ENCODE peak calls at places on chromosomes 1 and 21, in eight cellular contexts. One of them, this sample, is unnamed.

GRCh38 chr1:37391181-37391949 is 83.0 kb upstream of the ZC3H12A start:
- DNase-seq in NCI-H2171 treated with DMSO at 0.1 percent for 48 hours: peak
- DNase-seq in colonic mucosa: no peak
- DNase-seq in NCI-H1417: peak
- DNase-seq in NB4: peak
- DNase-seq in nephron progenitor cell: no peak
- DNase-seq in NCI-H1930: peak
- DNase-seq in CD8-positive, alpha-beta T cell: no peak
- DNase-seq in this sample: peak

GRCh38 chr1:64864018-64864945 is 102.1 kb downstream of the JAK1 start:
- DNase-seq in NCI-H2171 treated with DMSO at 0.1 percent for 48 hours: no peak
- DNase-seq in colonic mucosa: peak
- DNase-seq in NCI-H1417: peak
- DNase-seq in NB4: peak
- DNase-seq in nephron progenitor cell: no peak
- DNase-seq in NCI-H1930: no peak
- DNase-seq in CD8-positive, alpha-beta T cell: peak
- DNase-seq in this sample: no peak

GRCh38 chr1:207890136-207890738 is 20.7 kb downstream of the CD34 start:
- DNase-seq in NCI-H2171 treated with DMSO at 0.1 percent for 48 hours: no peak
- DNase-seq in colonic mucosa: no peak
- DNase-seq in NCI-H1417: no peak
- DNase-seq in NB4: peak
- DNase-seq in nephron progenitor cell: no peak
- DNase-seq in NCI-H1930: no peak
- DNase-seq in CD8-positive, alpha-beta T cell: no peak
- DNase-seq in this sample: no peak

GRCh38 chr1:47487826-47488450 is 50.1 kb downstream of the FOXD2 start:
- DNase-seq in NCI-H2171 treated with DMSO at 0.1 percent for 48 hours: no peak
- DNase-seq in colonic mucosa: no peak
- DNase-seq in NCI-H1417: no peak
- DNase-seq in NB4: no peak
- DNase-seq in nephron progenitor cell: no peak
- DNase-seq in NCI-H1930: no peak
- DNase-seq in CD8-positive, alpha-beta T cell: no peak
- DNase-seq in this sample: no peak

GRCh38 chr21:44890338-44890931 is 16.9 kb upstream of the PTTG1IP start:
- DNase-seq in NCI-H2171 treated with DMSO at 0.1 percent for 48 hours: peak
- DNase-seq in colonic mucosa: no peak
- DNase-seq in NCI-H1417: peak
- DNase-seq in NB4: no peak
- DNase-seq in nephron progenitor cell: no peak
- DNase-seq in NCI-H1930: no peak
- DNase-seq in CD8-positive, alpha-beta T cell: no peak
- DNase-seq in this sample: peak

GRCh38 chr1:200279810-200280411 is 129.9 kb downstream of the ZNF281 start:
- DNase-seq in NCI-H2171 treated with DMSO at 0.1 percent for 48 hours: no peak
- DNase-seq in colonic mucosa: peak
- DNase-seq in NCI-H1417: peak
- DNase-seq in NB4: peak
- DNase-seq in nephron progenitor cell: peak
- DNase-seq in NCI-H1930: no peak
- DNase-seq in CD8-positive, alpha-beta T cell: no peak
- DNase-seq in this sample: peak

GRCh38 chr1:116347678-116348077 is 25.4 kb upstream of the ATP1A1 start:
- DNase-seq in NCI-H2171 treated with DMSO at 0.1 percent for 48 hours: no peak
- DNase-seq in colonic mucosa: no peak
- DNase-seq in NCI-H1417: no peak
- DNase-seq in NB4: no peak
- DNase-seq in nephron progenitor cell: no peak
- DNase-seq in NCI-H1930: no peak
- DNase-seq in CD8-positive, alpha-beta T cell: no peak
- DNase-seq in this sample: no peak

GRCh38 chr1:186498695-186499389 is 37.9 kb upstream of the PDC start:
- DNase-seq in NCI-H2171 treated with DMSO at 0.1 percent for 48 hours: no peak
- DNase-seq in colonic mucosa: no peak
- DNase-seq in NCI-H1417: no peak
- DNase-seq in NB4: no peak
- DNase-seq in nephron progenitor cell: no peak
- DNase-seq in NCI-H1930: no peak
- DNase-seq in CD8-positive, alpha-beta T cell: no peak
- DNase-seq in this sample: no peak

GRCh38 chr1:17274186-17275170 is 25.6 kb downstream of the PADI3 start:
- DNase-seq in NCI-H2171 treated with DMSO at 0.1 percent for 48 hours: no peak
- DNase-seq in colonic mucosa: peak
- DNase-seq in NCI-H1417: peak
- DNase-seq in NB4: peak
- DNase-seq in nephron progenitor cell: peak
- DNase-seq in NCI-H1930: no peak
- DNase-seq in CD8-positive, alpha-beta T cell: no peak
- DNase-seq in this sample: peak

GRCh38 chr1:152953761-152954160 is 6.8 kb downstream of the SPRR5 start:
- DNase-seq in NCI-H2171 treated with DMSO at 0.1 percent for 48 hours: no peak
- DNase-seq in colonic mucosa: no peak
- DNase-seq in NCI-H1417: no peak
- DNase-seq in NB4: no peak
- DNase-seq in nephron progenitor cell: no peak
- DNase-seq in NCI-H1930: no peak
- DNase-seq in CD8-positive, alpha-beta T cell: no peak
- DNase-seq in this sample: no peak

GRCh38 chr1:206856674-206857464 is 8.6 kb upstream of the IL20 start:
- DNase-seq in NCI-H2171 treated with DMSO at 0.1 percent for 48 hours: no peak
- DNase-seq in colonic mucosa: no peak
- DNase-seq in NCI-H1417: peak
- DNase-seq in NB4: no peak
- DNase-seq in nephron progenitor cell: no peak
- DNase-seq in NCI-H1930: no peak
- DNase-seq in CD8-positive, alpha-beta T cell: no peak
- DNase-seq in this sample: no peak

GRCh38 chr1:98034505-98034904 is 113.7 kb upstream of the DPYD start:
- DNase-seq in NCI-H2171 treated with DMSO at 0.1 percent for 48 hours: peak
- DNase-seq in colonic mucosa: no peak
- DNase-seq in NCI-H1417: peak
- DNase-seq in NB4: no peak
- DNase-seq in nephron progenitor cell: no peak
- DNase-seq in NCI-H1930: no peak
- DNase-seq in CD8-positive, alpha-beta T cell: no peak
- DNase-seq in this sample: no peak

GRCh38 chr1:2267862-2268261 is 39.7 kb downstream of the SKI start:
- DNase-seq in NCI-H2171 treated with DMSO at 0.1 percent for 48 hours: no peak
- DNase-seq in colonic mucosa: no peak
- DNase-seq in NCI-H1417: no peak
- DNase-seq in NB4: no peak
- DNase-seq in nephron progenitor cell: no peak
- DNase-seq in NCI-H1930: no peak
- DNase-seq in CD8-positive, alpha-beta T cell: no peak
- DNase-seq in this sample: no peak

GRCh38 chr1:15402809-15403450 is 6.8 kb upstream of the EFHD2 start:
- DNase-seq in NCI-H2171 treated with DMSO at 0.1 percent for 48 hours: no peak
- DNase-seq in colonic mucosa: no peak
- DNase-seq in NCI-H1417: no peak
- DNase-seq in NB4: no peak
- DNase-seq in nephron progenitor cell: no peak
- DNase-seq in NCI-H1930: no peak
- DNase-seq in CD8-positive, alpha-beta T cell: no peak
- DNase-seq in this sample: no peak

GRCh38 chr1:6329392-6329791 is 64.2 kb downstream of the ACOT7 start:
- DNase-seq in NCI-H2171 treated with DMSO at 0.1 percent for 48 hours: no peak
- DNase-seq in colonic mucosa: no peak
- DNase-seq in NCI-H1417: no peak
- DNase-seq in NB4: no peak
- DNase-seq in nephron progenitor cell: no peak
- DNase-seq in NCI-H1930: no peak
- DNase-seq in CD8-positive, alpha-beta T cell: no peak
- DNase-seq in this sample: no peak

GRCh38 chr1:233172201-233172600 is 123.3 kb downstream of the PCNX2 start:
- DNase-seq in NCI-H2171 treated with DMSO at 0.1 percent for 48 hours: peak
- DNase-seq in colonic mucosa: no peak
- DNase-seq in NCI-H1417: no peak
- DNase-seq in NB4: peak
- DNase-seq in nephron progenitor cell: no peak
- DNase-seq in NCI-H1930: no peak
- DNase-seq in CD8-positive, alpha-beta T cell: no peak
- DNase-seq in this sample: no peak

GRCh38 chr21:27722095-27722494 is 755.2 kb upstream of the ADAMTS5 start:
- DNase-seq in NCI-H2171 treated with DMSO at 0.1 percent for 48 hours: no peak
- DNase-seq in colonic mucosa: no peak
- DNase-seq in NCI-H1417: no peak
- DNase-seq in NB4: no peak
- DNase-seq in nephron progenitor cell: no peak
- DNase-seq in NCI-H1930: no peak
- DNase-seq in CD8-positive, alpha-beta T cell: no peak
- DNase-seq in this sample: no peak

GRCh38 chr1:70866522-70867256 is 180.9 kb downstream of the PTGER3 start:
- DNase-seq in NCI-H2171 treated with DMSO at 0.1 percent for 48 hours: no peak
- DNase-seq in colonic mucosa: no peak
- DNase-seq in NCI-H1417: no peak
- DNase-seq in NB4: peak
- DNase-seq in nephron progenitor cell: no peak
- DNase-seq in NCI-H1930: no peak
- DNase-seq in CD8-positive, alpha-beta T cell: no peak
- DNase-seq in this sample: peak

GRCh38 chr1:160453443-160453842 is 53.1 kb downstream of the VANGL2 start:
- DNase-seq in NCI-H2171 treated with DMSO at 0.1 percent for 48 hours: no peak
- DNase-seq in colonic mucosa: no peak
- DNase-seq in NCI-H1417: no peak
- DNase-seq in NB4: no peak
- DNase-seq in nephron progenitor cell: no peak
- DNase-seq in NCI-H1930: no peak
- DNase-seq in CD8-positive, alpha-beta T cell: no peak
- DNase-seq in this sample: no peak

GRCh38 chr1:11720523-11720922 is 15.4 kb upstream of the AGTRAP start:
- DNase-seq in NCI-H2171 treated with DMSO at 0.1 percent for 48 hours: no peak
- DNase-seq in colonic mucosa: no peak
- DNase-seq in NCI-H1417: no peak
- DNase-seq in NB4: no peak
- DNase-seq in nephron progenitor cell: no peak
- DNase-seq in NCI-H1930: no peak
- DNase-seq in CD8-positive, alpha-beta T cell: no peak
- DNase-seq in this sample: no peak

GRCh38 chr1:4594286-4594991 is 60.0 kb upstream of the AJAP1 start:
- DNase-seq in NCI-H2171 treated with DMSO at 0.1 percent for 48 hours: no peak
- DNase-seq in colonic mucosa: no peak
- DNase-seq in NCI-H1417: peak
- DNase-seq in NB4: no peak
- DNase-seq in nephron progenitor cell: no peak
- DNase-seq in NCI-H1930: no peak
- DNase-seq in CD8-positive, alpha-beta T cell: no peak
- DNase-seq in this sample: no peak

GRCh38 chr1:224339422-224340033 is 9.6 kb upstream of the NVL start:
- DNase-seq in NCI-H2171 treated with DMSO at 0.1 percent for 48 hours: peak
- DNase-seq in colonic mucosa: no peak
- DNase-seq in NCI-H1417: no peak
- DNase-seq in NB4: no peak
- DNase-seq in nephron progenitor cell: no peak
- DNase-seq in NCI-H1930: no peak
- DNase-seq in CD8-positive, alpha-beta T cell: no peak
- DNase-seq in this sample: no peak

GRCh38 chr1:2555634-2556276 is 416 bp upstream of the TNFRSF14 start:
- DNase-seq in NCI-H2171 treated with DMSO at 0.1 percent for 48 hours: peak
- DNase-seq in colonic mucosa: peak
- DNase-seq in NCI-H1417: peak
- DNase-seq in NB4: peak
- DNase-seq in nephron progenitor cell: no peak
- DNase-seq in NCI-H1930: no peak
- DNase-seq in CD8-positive, alpha-beta T cell: peak
- DNase-seq in this sample: no peak

GRCh38 chr1:184596950-184597651 is 157.6 kb downstream of the EDEM3 start:
- DNase-seq in NCI-H2171 treated with DMSO at 0.1 percent for 48 hours: no peak
- DNase-seq in colonic mucosa: no peak
- DNase-seq in NCI-H1417: peak
- DNase-seq in NB4: no peak
- DNase-seq in nephron progenitor cell: no peak
- DNase-seq in NCI-H1930: no peak
- DNase-seq in CD8-positive, alpha-beta T cell: no peak
- DNase-seq in this sample: peak

GRCh38 chr1:17587693-17588047 is 48.2 kb downstream of the ARHGEF10L start:
- DNase-seq in NCI-H2171 treated with DMSO at 0.1 percent for 48 hours: no peak
- DNase-seq in colonic mucosa: no peak
- DNase-seq in NCI-H1417: no peak
- DNase-seq in NB4: no peak
- DNase-seq in nephron progenitor cell: no peak
- DNase-seq in NCI-H1930: no peak
- DNase-seq in CD8-positive, alpha-beta T cell: no peak
- DNase-seq in this sample: no peak

GRCh38 chr1:37858931-37859506 is 373 bp downstream of the MTF1 start:
- DNase-seq in NCI-H2171 treated with DMSO at 0.1 percent for 48 hours: no peak
- DNase-seq in colonic mucosa: no peak
- DNase-seq in NCI-H1417: no peak
- DNase-seq in NB4: peak
- DNase-seq in nephron progenitor cell: no peak
- DNase-seq in NCI-H1930: no peak
- DNase-seq in CD8-positive, alpha-beta T cell: no peak
- DNase-seq in this sample: no peak

GRCh38 chr1:8409107-8409506 is 91.2 kb downstream of the SLC45A1 start:
- DNase-seq in NCI-H2171 treated with DMSO at 0.1 percent for 48 hours: no peak
- DNase-seq in colonic mucosa: no peak
- DNase-seq in NCI-H1417: no peak
- DNase-seq in NB4: peak
- DNase-seq in nephron progenitor cell: peak
- DNase-seq in NCI-H1930: no peak
- DNase-seq in CD8-positive, alpha-beta T cell: no peak
- DNase-seq in this sample: no peak

GRCh38 chr1:94358630-94359599 is 59.3 kb upstream of the ABCD3 start:
- DNase-seq in NCI-H2171 treated with DMSO at 0.1 percent for 48 hours: no peak
- DNase-seq in colonic mucosa: no peak
- DNase-seq in NCI-H1417: no peak
- DNase-seq in NB4: no peak
- DNase-seq in nephron progenitor cell: no peak
- DNase-seq in NCI-H1930: no peak
- DNase-seq in CD8-positive, alpha-beta T cell: no peak
- DNase-seq in this sample: peak

GRCh38 chr1:240091614-240092300 is at the start of gene FMN2:
- DNase-seq in NCI-H2171 treated with DMSO at 0.1 percent for 48 hours: peak
- DNase-seq in colonic mucosa: peak
- DNase-seq in NCI-H1417: peak
- DNase-seq in NB4: no peak
- DNase-seq in nephron progenitor cell: peak
- DNase-seq in NCI-H1930: peak
- DNase-seq in CD8-positive, alpha-beta T cell: no peak
- DNase-seq in this sample: peak

GRCh38 chr1:174405219-174405618 is 42.5 kb upstream of the GPR52 start:
- DNase-seq in NCI-H2171 treated with DMSO at 0.1 percent for 48 hours: no peak
- DNase-seq in colonic mucosa: no peak
- DNase-seq in NCI-H1417: peak
- DNase-seq in NB4: no peak
- DNase-seq in nephron progenitor cell: no peak
- DNase-seq in NCI-H1930: no peak
- DNase-seq in CD8-positive, alpha-beta T cell: no peak
- DNase-seq in this sample: no peak